ENCODE peak calls at places on chromosomes 6 and 20, in six cellular contexts. K is heart left ventricle, Z is stomach, X is PC-9, L is HCT116, Y is thoracic aorta. G is an unnamed sample.
A peak's percentile ranks its signal among the peaks of the same experiment; 100 is the strongest.

GRCh38 chr6:104639671-104640070 is 220.0 kb downstream of the HACE1 start:
- DNase-seq in K (no peak), Z (no peak), X (no peak), L (no peak), Y (no peak), G (peak; percentile 28)

GRCh38 chr6:110331816-110332215 is 26.3 kb downstream of the METTL24 start:
- DNase-seq in K (peak; percentile 44), Z (no peak), X (no peak), L (no peak), Y (no peak), G (no peak)

GRCh38 chr20:10228330-10228729 is 9.7 kb downstream of the SNAP25 start:
- DNase-seq in K (no peak), Z (peak; percentile 32), X (no peak), L (no peak), Y (no peak), G (peak; percentile 53)

GRCh38 chr6:107869871-107870270 is 45.8 kb upstream of the SCML4 start:
- DNase-seq in K (no peak), Z (no peak), X (no peak), L (no peak), Y (no peak), G (no peak)

GRCh38 chr6:155487362-155488130 is 31.9 kb upstream of the NOX3 start:
- DNase-seq in K (no peak), Z (no peak), X (no peak), L (no peak), Y (no peak), G (no peak)

GRCh38 chr6:6730831-6731230 is 142.3 kb downstream of the LY86 start:
- DNase-seq in K (peak; percentile 74), Z (no peak), X (peak; percentile 17), L (no peak), Y (no peak), G (peak; percentile 71)

GRCh38 chr6:20644667-20645370 is 110.6 kb downstream of the CDKAL1 start:
- DNase-seq in K (no peak), Z (no peak), X (no peak), L (no peak), Y (no peak), G (no peak)

GRCh38 chr20:48584391-48585249 is 243.2 kb downstream of the PREX1 start:
- DNase-seq in K (no peak), Z (peak; percentile 55), X (no peak), L (no peak), Y (no peak), G (no peak)

GRCh38 chr6:92545861-92546260 is 873.5 kb downstream of the EPHA7 start:
- DNase-seq in K (no peak), Z (no peak), X (no peak), L (no peak), Y (no peak), G (no peak)

GRCh38 chr6:169084067-169084466 is 169.6 kb downstream of the THBS2 start:
- DNase-seq in K (no peak), Z (no peak), X (no peak), L (no peak), Y (no peak), G (no peak)

GRCh38 chr6:2990179-2990931 is 9.3 kb upstream of the NQO2 start:
- DNase-seq in K (no peak), Z (no peak), X (no peak), L (no peak), Y (no peak), G (no peak)

GRCh38 chr6:22551280-22551679 is 18.1 kb upstream of the HDGFL1 start:
- DNase-seq in K (no peak), Z (no peak), X (no peak), L (no peak), Y (no peak), G (no peak)

GRCh38 chr6:168994966-168995365 is 258.7 kb downstream of the THBS2 start:
- DNase-seq in K (no peak), Z (no peak), X (no peak), L (no peak), Y (no peak), G (no peak)

GRCh38 chr6:124294572-124294971 is 490.9 kb downstream of the NKAIN2 start:
- DNase-seq in K (no peak), Z (no peak), X (no peak), L (no peak), Y (no peak), G (peak; percentile 12)

GRCh38 chr6:79377830-79378460 is 143.5 kb upstream of the HMGN3 start:
- DNase-seq in K (no peak), Z (no peak), X (no peak), L (no peak), Y (no peak), G (no peak)

GRCh38 chr6:139583420-139583819 is 209.0 kb upstream of the CITED2 start:
- DNase-seq in K (no peak), Z (no peak), X (no peak), L (no peak), Y (no peak), G (peak; percentile 71)

GRCh38 chr6:167100241-167100674 is 22.6 kb upstream of the CCR6 start:
- DNase-seq in K (no peak), Z (no peak), X (no peak), L (no peak), Y (no peak), G (no peak)

GRCh38 chr6:48611332-48611731 is 500.3 kb upstream of the PTCHD4 start:
- DNase-seq in K (no peak), Z (no peak), X (no peak), L (no peak), Y (no peak), G (peak; percentile 21)

GRCh38 chr20:6140947-6141346 is 18.1 kb upstream of the FERMT1 start:
- DNase-seq in K (no peak), Z (no peak), X (no peak), L (no peak), Y (no peak), G (no peak)

GRCh38 chr20:46232575-46232974 is 75.7 kb downstream of the CDH22 start:
- DNase-seq in K (no peak), Z (no peak), X (no peak), L (no peak), Y (no peak), G (no peak)

GRCh38 chr6:147999001-147999540 is 343.6 kb upstream of the SASH1 start:
- DNase-seq in K (no peak), Z (no peak), X (no peak), L (no peak), Y (no peak), G (no peak)

GRCh38 chr6:155765275-155766194 is 309.9 kb upstream of the NOX3 start:
- DNase-seq in K (no peak), Z (no peak), X (no peak), L (no peak), Y (no peak), G (peak; percentile 14)

GRCh38 chr20:41027366-41027765 is 1.3 kb upstream of the TOP1 start:
- DNase-seq in K (no peak), Z (no peak), X (no peak), L (no peak), Y (no peak), G (no peak)
- H3K4me1 ChIP-seq in K (peaks cover 17% of the 10 kb centered on the region), Z (peaks cover 34% of the 10 kb centered on the region), X (peaks cover 32% of the 10 kb centered on the region), L (peaks cover 36% of the 10 kb centered on the region), Y (peaks cover 23% of the 10 kb centered on the region), G (peaks cover 22% of the 10 kb centered on the region)

GRCh38 chr6:26270121-26270861 is 94.7 kb upstream of the BTN3A2 start:
- DNase-seq in K (no peak), Z (no peak), X (no peak), L (no peak), Y (no peak), G (no peak)
- TF ChIP-seq CTCF in K (no peak), Z (no peak), X (no peak), L (no peak), Y (no peak), G (peak; percentile 3)

DNA sequence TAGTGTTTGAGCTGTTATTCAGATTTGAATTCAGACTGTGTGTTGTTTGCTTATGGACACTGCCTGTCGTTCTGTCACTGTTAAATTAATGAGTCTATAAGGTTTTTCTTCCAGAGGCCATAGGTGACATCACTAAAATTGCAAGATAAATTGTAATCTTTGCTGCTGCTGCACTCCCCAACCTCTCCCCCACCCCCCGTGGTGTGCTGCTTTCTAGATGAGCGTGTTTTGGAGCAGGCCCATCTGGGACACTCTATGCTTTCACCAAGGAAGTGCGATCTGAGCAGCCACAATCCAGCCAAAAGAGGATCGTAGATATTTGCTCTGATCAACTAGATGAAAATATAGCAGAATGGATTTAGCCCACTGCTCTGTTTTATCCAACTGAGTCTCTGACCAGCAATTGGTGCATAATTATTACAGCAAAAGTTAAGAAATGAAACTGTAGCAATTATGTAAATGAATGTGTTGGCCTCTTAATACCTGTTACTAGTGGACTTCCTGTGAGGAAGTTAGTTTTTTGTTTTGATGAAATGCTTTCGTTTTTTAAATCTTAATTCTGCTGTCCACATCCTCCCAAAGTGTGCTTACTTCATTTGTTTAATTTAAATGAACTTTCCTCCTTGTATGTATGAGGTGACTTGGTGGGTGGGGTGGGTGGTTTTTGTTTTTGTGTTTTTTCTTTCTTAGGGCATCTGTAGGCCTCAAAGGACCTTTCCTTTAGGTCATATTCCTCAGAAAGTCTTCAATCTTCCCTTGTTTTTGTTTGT is 58.1 kb downstream of the RPRD1B start:
- DNase-seq in K (peak; percentile 34), Z (no peak), X (no peak), L (no peak), Y (no peak), G (no peak)
- H3K4me1 ChIP-seq in K (peaks cover 43% of the 10 kb centered on the region), Z (peaks cover 35% of the 10 kb centered on the region), X (peaks cover 16% of the 10 kb centered on the region), L (peaks cover 9% of the 10 kb centered on the region), Y (peaks cover 15% of the 10 kb centered on the region), G (peaks cover 9% of the 10 kb centered on the region)

GRCh38 chr6:37303891-37304503 is 46.1 kb upstream of the TMEM217 start:
- DNase-seq in K (no peak), Z (no peak), X (no peak), L (peak; percentile 10), Y (no peak), G (no peak)
- TF ChIP-seq CTCF in K (peak; percentile 29), Z (no peak), X (peak; percentile 64), L (peak; percentile 36), Y (peak; percentile 57), G (peak; percentile 75)

DNA sequence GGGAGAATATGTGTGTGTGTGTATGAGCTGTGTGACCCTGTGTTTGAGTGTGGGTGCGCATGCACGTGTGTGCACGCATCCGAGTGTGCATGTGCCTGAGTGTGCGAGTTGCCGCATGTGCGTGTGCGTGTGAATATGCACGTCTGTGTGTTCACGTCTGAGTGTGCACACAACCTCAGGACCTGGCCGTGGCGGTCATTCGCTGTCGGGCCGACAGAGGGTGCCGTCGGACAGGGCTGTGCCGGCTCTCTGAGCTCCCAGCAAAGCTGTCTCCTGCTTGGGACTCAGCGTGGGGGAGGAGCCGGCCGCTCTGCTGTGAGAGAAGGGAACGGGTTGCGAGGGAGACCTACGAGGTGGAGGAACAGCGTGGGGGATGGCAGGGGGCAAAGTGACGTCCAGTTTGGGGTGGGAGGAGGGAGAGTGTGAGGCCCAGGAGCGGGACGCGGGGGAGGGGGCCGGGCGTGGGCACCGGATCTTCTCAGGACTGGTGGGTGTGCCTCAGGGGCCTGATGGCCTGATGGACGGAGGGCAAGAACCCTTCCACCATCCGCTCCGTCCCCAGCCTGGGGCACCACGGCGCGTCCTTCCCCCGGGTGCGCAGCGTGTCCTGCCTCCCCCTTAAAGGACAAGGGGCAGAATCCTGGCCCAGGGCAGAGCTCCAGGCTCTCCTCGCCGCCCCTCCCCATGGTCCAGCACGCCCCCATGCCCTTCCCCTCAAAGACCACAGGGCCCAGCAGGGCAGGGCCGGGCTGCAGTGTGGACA is 19.9 kb downstream of the SLC17A9 start:
- DNase-seq in K (peak; percentile 90), Z (peak; percentile 90), X (peak; percentile 86), L (peak; percentile 63), Y (peak; percentile 57), G (peak; percentile 27)
- H3K4me1 ChIP-seq in K (peaks cover 7% of the 10 kb centered on the region), Z (peaks cover 18% of the 10 kb centered on the region), X (peaks cover 3% of the 10 kb centered on the region), L (peaks cover 12% of the 10 kb centered on the region), Y (peaks cover 6% of the 10 kb centered on the region), G (no peaks in the 10 kb centered on the region)

G was measured in foreskin keratinocyte.